ENCODE peak calls at places on chromosomes 6 and 20, in ten cellular contexts. V is EH, I is BJ, G is psoas muscle, U is brain microvascular endothelial cell, F is putamen, M is activated gamma-delta T cell treated with Interleukin-2 at 50 U/mL for 16 hours, L is EL, J is AG04449, N is transverse colon. W is an unnamed sample.

GRCh38 chr20:18902181-18902725 is 88.7 kb downstream of the SCP2D1 start:
- DNase-seq in J (no peak), F (no peak), N (no peak), M (no peak), L (no peak), I (no peak), G (no peak), V (no peak), U (no peak), W (no peak)

GRCh38 chr20:25741088-25741487 is 44.4 kb upstream of the ZNF337 start:
- DNase-seq in G (no peak), L (no peak), U (no peak), V (no peak), M (no peak), F (no peak), J (no peak), N (no peak), I (no peak), W (no peak)

GRCh38 chr6:110528051-110528929 is 51.9 kb upstream of the SLC22A16 start:
- DNase-seq in M (peak), V (peak), U (peak), N (peak), J (peak), I (peak), L (peak), G (no peak), F (peak), W (peak)

GRCh38 chr20:18072532-18072931 is 14.8 kb upstream of the OVOL2 start:
- DNase-seq in G (no peak), L (no peak), M (no peak), F (no peak), I (no peak), J (no peak), N (no peak), U (no peak), V (no peak), W (no peak)

GRCh38 chr6:55433446-55434130 is 106.3 kb downstream of the GFRAL start:
- DNase-seq in F (no peak), M (no peak), N (no peak), U (peak), L (peak), V (peak), J (peak), I (no peak), G (no peak), W (peak)

GRCh38 chr6:101397199-101397598 is 3.7 kb downstream of the GRIK2 start:
- DNase-seq in G (no peak), V (peak), M (no peak), U (no peak), L (peak), N (no peak), J (no peak), F (no peak), I (no peak), W (peak)

GRCh38 chr6:107118976-107119375 is 3.7 kb upstream of the BEND3 start:
- DNase-seq in M (no peak), F (no peak), V (peak), J (no peak), I (no peak), U (no peak), L (peak), N (no peak), G (no peak), W (no peak)

GRCh38 chr6:112360498-112360897 is 13.4 kb downstream of the RFPL4B start:
- DNase-seq in I (no peak), U (peak), M (no peak), L (peak), G (no peak), N (no peak), F (no peak), J (no peak), V (peak), W (peak)

GRCh38 chr20:45781391-45781931 is 10.2 kb downstream of the WFDC3 start:
- DNase-seq in F (no peak), U (peak), N (peak), M (no peak), J (peak), L (peak), I (peak), V (peak), G (no peak), W (peak)

GRCh38 chr20:29878777-29879442 is 1378.6 kb upstream of the DEFB115 start:
- DNase-seq in N (peak), L (no peak), U (no peak), G (no peak), J (no peak), M (no peak), V (no peak), F (no peak), I (no peak), W (no peak)

GRCh38 chr6:45148711-45149341 is 179.3 kb upstream of the RUNX2 start:
- DNase-seq in I (no peak), N (no peak), G (no peak), F (no peak), J (peak), L (peak), U (no peak), M (no peak), V (peak), W (peak)

GRCh38 chr6:75632247-75632646 is 30.6 kb downstream of the SENP6 start:
- DNase-seq in V (peak), J (no peak), N (no peak), F (no peak), U (no peak), M (no peak), I (no peak), L (no peak), G (no peak), W (peak)

GRCh38 chr6:11969092-11969491 is 43.0 kb upstream of the HIVEP1 start:
- DNase-seq in V (peak), G (no peak), F (no peak), N (no peak), J (peak), I (no peak), L (peak), U (peak), M (no peak), W (peak)

GRCh38 chr6:31048090-31048489 is 37.8 kb downstream of the MUC22 start:
- DNase-seq in I (no peak), F (no peak), V (peak), M (no peak), G (no peak), U (no peak), N (no peak), L (peak), J (no peak), W (no peak)

GRCh38 chr6:150719099-150719767 is 119.5 kb downstream of the PLEKHG1 start:
- DNase-seq in I (no peak), L (no peak), V (no peak), U (no peak), G (no peak), F (no peak), M (no peak), N (no peak), J (no peak), W (no peak)

GRCh38 chr20:17698419-17698818 is 1.3 kb upstream of the BANF2 start:
- DNase-seq in N (no peak), J (no peak), V (no peak), L (no peak), G (no peak), M (no peak), U (no peak), I (no peak), F (no peak), W (no peak)

GRCh38 chr6:92352130-92352529 is 1067.2 kb downstream of the EPHA7 start:
- DNase-seq in U (no peak), F (no peak), L (no peak), N (no peak), J (no peak), M (no peak), G (no peak), I (no peak), V (no peak), W (no peak)

GRCh38 chr6:167550936-167551633 is 226.2 kb downstream of the TTLL2 start:
- DNase-seq in J (no peak), I (no peak), U (no peak), L (no peak), G (peak), F (peak), N (peak), V (no peak), M (no peak), W (no peak)

GRCh38 chr6:1311400-1312192 is at the start of gene FOXQ1:
- DNase-seq in F (no peak), I (no peak), L (peak), V (no peak), N (peak), M (no peak), J (no peak), G (no peak), U (no peak), W (peak)

GRCh38 chr20:36098364-36098763 is 56.2 kb upstream of the EPB41L1 start:
- DNase-seq in G (no peak), U (no peak), V (peak), J (no peak), M (no peak), F (peak), N (peak), I (no peak), L (peak), W (peak)

GRCh38 chr6:101477436-101477835 is 83.9 kb downstream of the GRIK2 start:
- DNase-seq in F (no peak), U (no peak), G (no peak), N (no peak), L (no peak), M (no peak), I (no peak), V (no peak), J (no peak), W (no peak)

GRCh38 chr6:3458706-3459421 is 2.0 kb upstream of the SLC22A23 start:
- DNase-seq in I (no peak), F (peak), N (no peak), U (no peak), J (no peak), V (no peak), L (no peak), G (no peak), M (no peak), W (no peak)

GRCh38 chr20:60215786-60216730 is 257.8 kb downstream of the CDH26 start:
- DNase-seq in F (no peak), U (no peak), M (no peak), V (no peak), N (no peak), I (no peak), J (no peak), G (no peak), L (no peak), W (no peak)

GRCh38 chr6:160221423-160221822 is 37.2 kb downstream of the SLC22A2 start:
- DNase-seq in G (no peak), M (no peak), J (no peak), U (no peak), N (no peak), I (no peak), F (no peak), V (no peak), L (peak), W (peak)

GRCh38 chr20:37220796-37221195 is 40.8 kb downstream of the GHRH start:
- DNase-seq in V (peak), M (no peak), G (no peak), I (peak), J (no peak), U (no peak), L (no peak), N (no peak), F (no peak), W (peak)

GRCh38 chr6:11918021-11918738 is 93.9 kb upstream of the HIVEP1 start:
- DNase-seq in N (peak), F (no peak), L (peak), V (peak), G (no peak), I (peak), U (peak), J (peak), M (no peak), W (peak)